ENCODE peak calls at places on chromosomes 6 and 20, in eight cellular contexts. B, J, L, Z, M, I, F and O are unnamed samples.
A peak's percentile ranks its signal among the peaks of the same experiment; 100 is the strongest.

GRCh38 chr6:75421316-75422023 is 72.1 kb downstream of the FILIP1 start:
- DNase-seq in M (no peak), F (no peak), B (no peak), J (no peak), L (no peak), I (peak; percentile 58), Z (no peak), O (no peak)

GRCh38 chr6:157056275-157056674 is 267.0 kb downstream of the TMEM242 start:
- DNase-seq in Z (no peak), B (no peak), M (no peak), F (no peak), J (no peak), I (no peak), L (no peak), O (no peak)

GRCh38 chr6:424741-425417 is 33.3 kb downstream of the IRF4 start:
- DNase-seq in F (no peak), M (no peak), J (no peak), L (no peak), I (no peak), B (no peak), Z (no peak), O (no peak)

GRCh38 chr6:158024566-158025297 is 43.1 kb downstream of the SYNJ2 start:
- DNase-seq in Z (no peak), F (no peak), L (no peak), I (no peak), J (no peak), M (no peak), B (no peak), O (no peak)

GRCh38 chr6:149335924-149336323 is 18.4 kb downstream of the TAB2 start:
- DNase-seq in Z (no peak), B (no peak), L (no peak), J (no peak), F (no peak), I (peak; percentile 86), M (peak; percentile 79), O (no peak)

GRCh38 chr6:351011-351866 is 40.3 kb upstream of the IRF4 start:
- DNase-seq in L (no peak), B (no peak), J (no peak), Z (no peak), F (no peak), I (no peak), M (no peak), O (no peak)

GRCh38 chr6:109456283-109456583 is 661 bp upstream of the MICAL1 start:
- DNase-seq in Z (no peak), M (no peak), B (peak; percentile 79), J (no peak), L (no peak), F (no peak), I (no peak), O (no peak)

GRCh38 chr6:43744490-43744889 is 25.5 kb upstream of the VEGFA start:
- DNase-seq in B (no peak), F (no peak), L (no peak), Z (no peak), I (no peak), J (no peak), M (no peak), O (no peak)

GRCh38 chr20:62239278-62239879 is 1.1 kb downstream of the OSBPL2 start:
- DNase-seq in Z (no peak), F (no peak), L (no peak), M (no peak), J (no peak), B (no peak), I (no peak), O (no peak)

GRCh38 chr20:15077733-15078132 is 740.3 kb upstream of the FLRT3 start:
- DNase-seq in J (no peak), L (no peak), Z (no peak), F (no peak), I (no peak), M (no peak), B (no peak), O (no peak)

GRCh38 chr6:87808005-87808757 is 106.1 kb upstream of the AKIRIN2 start:
- DNase-seq in Z (no peak), F (no peak), I (peak; percentile 80), B (no peak), L (no peak), M (peak; percentile 84), J (no peak), O (no peak)

GRCh38 chr20:50597406-50597969 is 87.3 kb downstream of the PTPN1 start:
- DNase-seq in M (no peak), I (no peak), B (no peak), Z (no peak), F (no peak), J (no peak), L (no peak), O (no peak)

GRCh38 chr6:106116125-106116524 is 30.0 kb downstream of the PRDM1 start:
- DNase-seq in J (no peak), Z (no peak), B (no peak), M (no peak), F (no peak), I (peak; percentile 47), L (no peak), O (no peak)

GRCh38 chr6:155066371-155066770 is 71.3 kb downstream of the TIAM2 start:
- DNase-seq in L (no peak), I (peak; percentile 33), B (no peak), J (no peak), F (no peak), Z (no peak), M (peak; percentile 42), O (no peak)

GRCh38 chr6:21479140-21479539 is 114.4 kb upstream of the SOX4 start:
- DNase-seq in I (peak; percentile 50), M (no peak), Z (no peak), J (no peak), L (no peak), B (no peak), F (no peak), O (no peak)

GRCh38 chr6:129340983-129341382 is 369.0 kb downstream of the ARHGAP18 start:
- DNase-seq in B (no peak), Z (peak; percentile 92), L (no peak), I (peak; percentile 96), M (peak; percentile 87), F (no peak), J (no peak), O (no peak)

GRCh38 chr6:136761227-136761922 is 30.9 kb downstream of the MAP3K5 start:
- DNase-seq in Z (no peak), M (peak; percentile 12), I (peak; percentile 42), L (no peak), F (no peak), B (no peak), J (no peak), O (peak; percentile 74)

GRCh38 chr20:60935971-60936370 is 316.1 kb upstream of the CDH4 start:
- DNase-seq in M (no peak), I (no peak), F (no peak), Z (no peak), B (no peak), L (no peak), J (no peak), O (no peak)

GRCh38 chr6:123925360-123925759 is 121.7 kb downstream of the NKAIN2 start:
- DNase-seq in L (no peak), I (no peak), M (no peak), F (no peak), J (no peak), B (no peak), Z (no peak), O (no peak)

GRCh38 chr6:17305219-17306001 is 24.2 kb downstream of the RBM24 start:
- DNase-seq in J (no peak), F (no peak), M (peak; percentile 31), L (no peak), I (peak; percentile 35), Z (no peak), B (no peak), O (no peak)